ENCODE peak calls at places on chromosomes 4 and X, in four cellular contexts. I, W, G and R are unnamed samples.
A peak's percentile ranks its signal among the peaks of the same experiment; 100 is the strongest.

GRCh38 chrX:9897761-9898161 is 69.4 kb upstream of the CLDN34 start:
- DNase-seq in W (no peak), I (no peak), G (peak; percentile 91), R (no peak)

GRCh38 chr4:65482410-65482809 is 187.9 kb downstream of the EPHA5 start:
- DNase-seq in G (peak; percentile 1), I (no peak), W (no peak), R (peak; percentile 69)

GRCh38 chrX:49171752-49172279 is at the start of gene PLP2:
- DNase-seq in W (no peak), G (peak; percentile 79), I (no peak), R (peak; percentile 58)

GRCh38 chr4:184384056-184384809 is 90.1 kb downstream of the IRF2 start:
- DNase-seq in G (peak; percentile 73), I (peak; percentile 70), W (peak; percentile 72), R (peak; percentile 90)

GRCh38 chrX:84188320-84188834 is 378 bp upstream of the RPS6KA6 start:
- DNase-seq in G (peak; percentile 70), W (peak; percentile 37), I (peak; percentile 64), R (no peak)

GRCh38 chr4:99352602-99353580 is at the start of gene ADH1C:
- DNase-seq in G (no peak), W (no peak), I (no peak), R (no peak)

GRCh38 chr4:6348408-6348807 is 78.8 kb downstream of the WFS1 start:
- DNase-seq in W (no peak), G (no peak), I (no peak), R (no peak)

GRCh38 chrX:128975716-128976115 is 547.6 kb downstream of the SMARCA1 start:
- DNase-seq in I (peak; percentile 40), G (peak; percentile 6), W (no peak), R (no peak)

GRCh38 chr4:29560452-29560851 is 1159.7 kb upstream of the PCDH7 start:
- DNase-seq in W (no peak), I (no peak), G (no peak), R (peak; percentile 71)

GRCh38 chr4:31548823-31549222 is 828.7 kb downstream of the PCDH7 start:
- DNase-seq in W (peak; percentile 10), I (no peak), G (no peak), R (no peak)

GRCh38 chr4:84494518-84494917 is 4.6 kb downstream of the NKX6-1 start:
- DNase-seq in I (no peak), G (no peak), W (no peak), R (no peak)

GRCh38 chrX:20320461-20321159 is 53.9 kb upstream of the RPS6KA3 start:
- DNase-seq in G (no peak), W (no peak), I (no peak), R (no peak)

GRCh38 chrX:154011376-154012335 is 8.0 kb downstream of the IRAK1 start:
- DNase-seq in W (no peak), I (no peak), G (no peak), R (no peak)

GRCh38 chr4:100462206-100462605 is 55.6 kb downstream of the EMCN start:
- DNase-seq in G (peak; percentile 10), I (no peak), W (no peak), R (peak; percentile 80)

GRCh38 chr4:168630445-168631187 is 133.8 kb downstream of the PALLD start:
- DNase-seq in G (peak; percentile 83), W (no peak), I (no peak), R (peak; percentile 81)

GRCh38 chrX:131792789-131793462 is 230.2 kb upstream of the STK26 start:
- DNase-seq in I (no peak), G (peak; percentile 20), W (no peak), R (no peak)

GRCh38 chr4:106325800-106326199 is 9.4 kb downstream of the AIMP1 start:
- DNase-seq in W (no peak), I (no peak), G (peak; percentile 20), R (no peak)

GRCh38 chrX:125137521-125137920 is 182.2 kb upstream of the TEX13C start:
- DNase-seq in G (no peak), W (no peak), I (no peak), R (no peak)

GRCh38 chr4:150238591-150238990 is 160.3 kb downstream of the DCLK2 start:
- DNase-seq in G (no peak), I (no peak), W (no peak), R (no peak)

GRCh38 chrX:120857240-120857639 is 18.4 kb downstream of the CT47B1 start:
- DNase-seq in W (no peak), G (peak; percentile 0), I (peak; percentile 38), R (no peak)

GRCh38 chr4:160319221-160319867 is 1216.5 kb downstream of the RAPGEF2 start:
- DNase-seq in G (no peak), I (no peak), W (no peak), R (peak; percentile 85)

GRCh38 chr4:66693694-66694093 is 851.6 kb downstream of the CENPC start:
- DNase-seq in G (no peak), W (no peak), I (no peak), R (no peak)

GRCh38 chr4:66691101-66691500 is 854.2 kb downstream of the CENPC start:
- DNase-seq in G (no peak), W (no peak), I (no peak), R (no peak)

GRCh38 chr4:66687393-66687971 is 857.8 kb downstream of the CENPC start:
- DNase-seq in I (no peak), G (no peak), W (no peak), R (no peak)

DNA sequence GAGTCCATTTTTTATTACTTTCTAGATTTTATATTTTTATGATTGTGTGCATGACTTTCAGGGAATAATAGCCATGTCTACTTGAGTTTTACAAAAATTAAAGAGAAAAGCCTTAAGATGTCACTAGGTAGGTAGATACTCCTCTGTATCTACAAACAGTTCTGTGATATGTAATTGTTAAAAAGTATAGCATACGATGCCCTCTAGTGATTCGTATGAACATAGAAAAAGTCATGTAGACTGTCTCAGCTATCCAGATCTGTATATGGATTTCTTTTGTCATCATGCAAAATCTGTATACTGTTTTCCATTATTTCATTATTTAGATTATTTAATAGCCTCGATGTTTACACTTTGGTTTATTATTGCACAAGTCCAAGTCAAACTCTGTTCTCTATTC is 856.6 kb downstream of the CENPC start:
- DNase-seq in W (no peak), G (peak; percentile 1), I (no peak), R (peak; percentile 43)
- H3K4me1 ChIP-seq in W (no peaks in the 10 kb centered on the region), G (no peaks in the 10 kb centered on the region), I (no peaks in the 10 kb centered on the region), R (no peaks in the 10 kb centered on the region)

DNA sequence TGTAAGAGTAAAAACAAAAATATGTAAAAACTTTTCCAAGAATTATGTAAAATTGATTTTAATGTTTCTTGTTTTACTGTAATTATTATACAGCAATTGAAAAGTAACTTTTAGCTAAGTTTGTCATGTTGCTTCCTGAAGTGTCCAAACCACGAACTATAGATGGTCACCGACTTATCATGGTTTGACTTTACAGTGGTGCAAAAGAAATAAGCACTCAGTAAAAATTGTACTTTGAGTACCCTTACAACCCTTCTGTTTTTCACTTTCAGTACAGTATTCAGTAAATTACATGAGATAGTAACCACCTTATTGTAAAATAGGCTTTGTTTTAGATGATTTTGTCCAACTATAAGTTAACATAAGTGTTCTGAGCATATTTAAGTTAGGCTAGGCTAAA is 93.8 kb downstream of the SLC10A6 start:
- DNase-seq in G (no peak), I (no peak), W (no peak), R (no peak)
- H3K4me1 ChIP-seq in G (no peaks in the 10 kb centered on the region), I (no peaks in the 10 kb centered on the region), W (no peaks in the 10 kb centered on the region), R (peaks cover 10% of the 10 kb centered on the region)

DNA sequence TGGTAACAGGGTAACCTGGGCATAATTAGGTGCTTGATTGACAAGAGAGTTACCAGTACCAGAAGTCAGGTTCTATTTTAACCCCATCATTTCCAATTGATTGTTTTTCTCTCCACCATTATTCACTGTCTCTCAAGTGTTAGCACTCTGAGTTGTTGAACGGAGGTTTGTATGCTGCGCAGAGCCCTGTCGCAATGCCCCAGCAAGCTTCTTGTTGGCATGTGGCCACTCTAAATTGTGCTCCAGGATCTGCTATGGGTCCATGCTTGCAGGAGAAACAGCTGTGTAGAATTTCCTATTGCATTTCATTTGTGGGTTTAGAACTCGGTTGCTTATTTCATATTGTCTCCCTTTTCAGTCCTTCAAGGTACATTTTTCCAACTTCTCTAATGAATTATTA is 98.2 kb downstream of the KLHL8 start:
- DNase-seq in I (no peak), W (peak; percentile 42), G (no peak), R (peak; percentile 52)
- H3K4me1 ChIP-seq in I (peaks cover 46% of the 10 kb centered on the region), W (peaks cover 36% of the 10 kb centered on the region), G (peaks cover 9% of the 10 kb centered on the region), R (peaks cover 16% of the 10 kb centered on the region)

DNA sequence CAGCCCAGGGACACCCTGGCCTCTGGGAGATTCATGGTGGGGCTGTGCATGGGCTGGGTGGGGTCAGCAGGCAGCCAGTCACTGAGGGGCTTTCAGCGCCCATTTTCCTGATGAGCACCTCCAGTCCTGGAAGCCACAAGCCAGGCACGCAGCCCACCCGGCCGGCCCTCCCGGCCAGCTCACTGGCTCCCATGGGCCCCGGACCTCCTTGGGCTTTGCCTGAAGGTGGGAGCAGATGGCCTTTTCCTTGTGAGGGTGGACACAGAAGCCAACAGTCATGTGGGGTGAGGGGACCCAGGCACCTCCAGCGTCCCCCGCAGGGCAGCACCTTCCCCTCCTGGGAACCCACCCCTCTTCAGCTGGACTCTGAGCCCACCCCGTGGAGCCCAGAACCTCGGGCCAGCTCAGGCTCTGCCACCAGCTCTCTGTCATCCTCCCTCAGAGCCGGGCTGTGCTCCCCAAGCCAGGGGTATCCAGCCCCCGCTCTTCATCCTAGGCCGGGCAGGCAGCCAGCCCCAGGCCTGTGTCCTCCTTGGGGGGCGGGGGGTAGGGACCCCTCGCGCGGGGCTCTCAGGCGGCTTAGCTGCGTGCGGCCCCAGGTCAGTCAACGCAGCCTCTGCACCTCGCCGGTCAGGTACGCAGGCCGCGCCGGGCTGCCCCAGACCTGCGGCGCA is 798 bp upstream of the FGFR3 start:
- DNase-seq in W (no peak), I (no peak), G (no peak), R (no peak)
- H3K4me1 ChIP-seq in W (peaks cover 30% of the 10 kb centered on the region), I (peaks cover 27% of the 10 kb centered on the region), G (no peaks in the 10 kb centered on the region), R (peaks cover 16% of the 10 kb centered on the region)

GRCh38 chr4:112858751-112859150 is 190.7 kb upstream of the ANK2 start:
- DNase-seq in G (no peak), I (no peak), W (no peak), R (no peak)
- H3K4me1 ChIP-seq in G (peaks cover 16% of the 10 kb centered on the region), I (peaks cover 15% of the 10 kb centered on the region), W (no peaks in the 10 kb centered on the region), R (peaks cover 16% of the 10 kb centered on the region)

GRCh38 chrX:1516596-1517104 is 20.3 kb downstream of the P2RY8 start:
- DNase-seq in G (no peak), W (no peak), I (no peak), R (no peak)

GRCh38 chrX:1507511-1508463 is 29.2 kb downstream of the P2RY8 start:
- DNase-seq in I (no peak), G (no peak), W (no peak), R (no peak)

GRCh38 chrX:1511829-1512228 is 25.2 kb downstream of the P2RY8 start:
- DNase-seq in G (no peak), W (no peak), I (no peak), R (no peak)

GRCh38 chrX:1506916-1507315 is 30.1 kb downstream of the P2RY8 start:
- DNase-seq in W (no peak), I (no peak), G (no peak), R (no peak)

DNA sequence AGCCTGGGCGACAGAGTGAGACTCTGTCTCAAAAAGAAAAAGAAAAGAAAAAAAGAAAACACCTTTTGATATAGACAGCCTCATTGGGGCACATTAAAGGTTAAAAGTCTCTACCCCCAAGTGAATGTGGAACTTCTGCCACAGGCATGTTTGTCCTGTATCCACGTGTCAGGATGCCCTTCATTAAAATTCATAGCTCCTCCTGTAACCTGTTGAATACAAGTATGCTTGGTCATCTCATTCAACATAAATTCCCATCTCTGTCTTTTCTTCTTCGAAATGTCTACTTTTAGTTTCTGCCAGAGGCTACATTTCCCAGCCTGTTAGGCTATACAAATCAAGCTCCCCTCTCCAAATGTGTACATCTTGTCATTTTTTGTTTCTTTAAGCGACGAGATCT is 25.8 kb downstream of the P2RY8 start:
- DNase-seq in G (no peak), I (no peak), W (no peak), R (no peak)
- H3K4me1 ChIP-seq in G (no peaks in the 10 kb centered on the region), I (no peaks in the 10 kb centered on the region), W (no peaks in the 10 kb centered on the region), R (no peaks in the 10 kb centered on the region)